ENCODE peak calls at places on chromosomes 12 and 14, in eight cellular contexts. M is Kasumi-1, S is NCI-H1105, D is iris pigment epithelial cell, P is GF-D8, R is EH, K is endothelial cell, N is SK-MEL-5. L is an unnamed sample.

GRCh38 chr14:69798339-69798735 is 1.3 kb upstream of the SLC10A1 start:
- DNase-seq in M (no peak), S (no peak), D (no peak), P (no peak), R (no peak), K (no peak), N (no peak), L (no peak)

GRCh38 chr14:104939666-104940410 is 15.2 kb downstream of the PLD4 start:
- DNase-seq in M (no peak), S (no peak), D (no peak), P (no peak), R (no peak), K (no peak), N (no peak), L (no peak)

GRCh38 chr14:67934087-67934486 is 114.5 kb downstream of the RAD51B start:
- DNase-seq in M (peak), S (peak), D (peak), P (peak), R (peak), K (peak), N (peak), L (peak)

GRCh38 chr12:107668320-107668719 is 17.3 kb upstream of the PWP1 start:
- DNase-seq in M (no peak), S (no peak), D (no peak), P (no peak), R (no peak), K (no peak), N (no peak), L (peak)

GRCh38 chr12:104750061-104750460 is 208.0 kb downstream of the SLC41A2 start:
- DNase-seq in M (peak), S (no peak), D (peak), P (peak), R (peak), K (no peak), N (no peak), L (peak)

GRCh38 chr14:61281186-61281676 is at the start of gene TMEM30B:
- DNase-seq in M (no peak), S (peak), D (no peak), P (no peak), R (no peak), K (no peak), N (no peak), L (no peak)

GRCh38 chr12:47882796-47883546 is 21.8 kb downstream of the VDR start:
- DNase-seq in M (no peak), S (no peak), D (no peak), P (no peak), R (peak), K (no peak), N (no peak), L (peak)

GRCh38 chr14:59155886-59156285 is 32.6 kb upstream of the DAAM1 start:
- DNase-seq in M (no peak), S (no peak), D (no peak), P (no peak), R (no peak), K (no peak), N (no peak), L (no peak)

GRCh38 chr12:113052326-113052725 is 4.2 kb upstream of the DTX1 start:
- DNase-seq in M (no peak), S (no peak), D (no peak), P (no peak), R (no peak), K (no peak), N (no peak), L (no peak)

GRCh38 chr12:27703720-27704452 is 6.7 kb upstream of the MRPS35 start:
- DNase-seq in M (peak), S (peak), D (peak), P (peak), R (peak), K (peak), N (peak), L (peak)

GRCh38 chr12:129844662-129845061 is 59.2 kb downstream of the TMEM132D start:
- DNase-seq in M (no peak), S (no peak), D (peak), P (no peak), R (no peak), K (no peak), N (no peak), L (no peak)

GRCh38 chr14:77111021-77111420 is 13.0 kb downstream of the CIPC start:
- DNase-seq in M (no peak), S (no peak), D (no peak), P (no peak), R (no peak), K (peak), N (no peak), L (peak)

GRCh38 chr14:68663385-68664076 is 129.3 kb downstream of the ZFP36L1 start:
- DNase-seq in M (no peak), S (no peak), D (peak), P (no peak), R (peak), K (no peak), N (no peak), L (peak)

GRCh38 chr14:54147285-54147684 is 190.7 kb upstream of the BMP4 start:
- DNase-seq in M (no peak), S (no peak), D (peak), P (no peak), R (peak), K (no peak), N (peak), L (peak)

GRCh38 chr14:88895116-88895515 is 70.7 kb downstream of the TTC8 start:
- DNase-seq in M (no peak), S (no peak), D (peak), P (no peak), R (peak), K (no peak), N (no peak), L (peak)

GRCh38 chr12:22627351-22627750 is 2.4 kb downstream of the ETNK1 start:
- DNase-seq in M (no peak), S (no peak), D (no peak), P (no peak), R (no peak), K (no peak), N (no peak), L (peak)

GRCh38 chr12:31533470-31533869 is 57.5 kb downstream of the DENND5B start:
- DNase-seq in M (no peak), S (no peak), D (no peak), P (no peak), R (no peak), K (no peak), N (no peak), L (no peak)

GRCh38 chr12:12282761-12283160 is 15.9 kb upstream of the LRP6 start:
- DNase-seq in M (no peak), S (no peak), D (peak), P (no peak), R (peak), K (no peak), N (no peak), L (peak)

GRCh38 chr14:71438684-71439083 is 493.5 kb upstream of the RGS6 start:
- DNase-seq in M (no peak), S (no peak), D (no peak), P (no peak), R (peak), K (no peak), N (no peak), L (peak)

GRCh38 chr12:42701079-42701478 is 111.5 kb upstream of the PRICKLE1 start:
- DNase-seq in M (no peak), S (no peak), D (no peak), P (no peak), R (no peak), K (no peak), N (no peak), L (no peak)

GRCh38 chr12:104749555-104749954 is 208.5 kb downstream of the SLC41A2 start:
- DNase-seq in M (no peak), S (no peak), D (no peak), P (no peak), R (no peak), K (no peak), N (no peak), L (no peak)

GRCh38 chr14:79298373-79298772 is 912.9 kb downstream of the DIO2 start:
- DNase-seq in M (no peak), S (no peak), D (no peak), P (no peak), R (no peak), K (no peak), N (no peak), L (no peak)